ENCODE peak calls at places on chromosomes 11 and 22, in four cellular contexts. G, B, Y and R are unnamed samples.

GRCh38 chr11:57482782-57483569 is 22.6 kb downstream of the RTN4RL2 start:
- DNase-seq in Y (peak; percentile 83), B (peak; percentile 57), G (peak; percentile 44), R (peak; percentile 73)

GRCh38 chr11:77175021-77175842 is 47.2 kb downstream of the MYO7A start:
- DNase-seq in B (no peak), G (no peak), Y (no peak), R (no peak)

GRCh38 chr11:1942541-1943260 is 4.4 kb upstream of the MRPL23 start:
- DNase-seq in Y (no peak), G (no peak), B (no peak), R (no peak)

GRCh38 chr11:125170406-125171031 is 6.0 kb downstream of the PKNOX2 start:
- DNase-seq in Y (peak; percentile 65), G (no peak), B (no peak), R (peak; percentile 45)

GRCh38 chr11:66676931-66677598 is 622 bp downstream of the RBM4B start:
- DNase-seq in B (no peak), Y (no peak), G (no peak), R (no peak)

GRCh38 chr22:44338906-44339305 is 26.2 kb upstream of the SHISAL1 start:
- DNase-seq in Y (no peak), G (peak; percentile 79), B (no peak), R (no peak)

GRCh38 chr11:65524747-65525658 is at the start of gene SCYL1:
- DNase-seq in G (peak; percentile 83), Y (peak; percentile 88), B (peak; percentile 80), R (peak; percentile 77)

GRCh38 chr11:61912991-61913698 is 4.2 kb downstream of the RAB3IL1 start:
- DNase-seq in B (no peak), Y (no peak), G (no peak), R (no peak)

GRCh38 chr11:36751251-36751839 is 153.3 kb upstream of the RAG2 start:
- DNase-seq in Y (no peak), B (no peak), G (no peak), R (no peak)

GRCh38 chr11:115912484-115912945 is 408.3 kb upstream of the CADM1 start:
- DNase-seq in G (no peak), Y (peak; percentile 46), B (peak; percentile 82), R (peak; percentile 25)

GRCh38 chr22:46262449-46263207 is 515 bp downstream of the PKDREJ start:
- DNase-seq in Y (peak; percentile 74), B (no peak), G (peak; percentile 65), R (no peak)

GRCh38 chr22:39895682-39896081 is 2.1 kb upstream of the ENTHD1 start:
- DNase-seq in B (no peak), Y (no peak), G (no peak), R (no peak)

GRCh38 chr11:85784907-85785306 is 26.0 kb downstream of the SYTL2 start:
- DNase-seq in B (no peak), G (no peak), Y (no peak), R (no peak)

GRCh38 chr11:115184901-115185300 is 319.3 kb downstream of the CADM1 start:
- DNase-seq in G (no peak), Y (no peak), B (no peak), R (no peak)

GRCh38 chr11:115716577-115717214 is 212.5 kb upstream of the CADM1 start:
- DNase-seq in Y (no peak), G (no peak), B (no peak), R (no peak)

GRCh38 chr11:114287154-114287553 is 9.0 kb upstream of the NNMT start:
- DNase-seq in G (no peak), Y (no peak), B (no peak), R (no peak)

GRCh38 chr11:5983443-5983842 is 3.3 kb downstream of the OR52L1 start:
- DNase-seq in B (no peak), G (no peak), Y (no peak), R (no peak)

GRCh38 chr22:20159088-20159487 is 8.2 kb upstream of the CCDC188 start:
- DNase-seq in Y (peak; percentile 72), G (no peak), B (no peak), R (peak; percentile 84)

GRCh38 chr11:70578831-70579230 is 180.5 kb downstream of the CTTN start:
- DNase-seq in B (no peak), Y (no peak), G (no peak), R (no peak)

GRCh38 chr22:33513388-33514336 is 406.6 kb downstream of the LARGE1 start:
- DNase-seq in B (no peak), Y (no peak), G (no peak), R (no peak)

GRCh38 chr22:44870021-44870420 is 117.6 kb downstream of the ARHGAP8 start:
- DNase-seq in G (no peak), B (no peak), Y (peak; percentile 51), R (peak; percentile 68)

GRCh38 chr11:70745451-70745850 is 347.1 kb downstream of the CTTN start:
- DNase-seq in G (no peak), Y (no peak), B (no peak), R (no peak)

GRCh38 chr11:23947883-23948282 is 549.0 kb upstream of the LUZP2 start:
- DNase-seq in G (no peak), Y (no peak), B (no peak), R (no peak)

GRCh38 chr11:134752964-134753804 is 341.1 kb upstream of the B3GAT1 start:
- DNase-seq in B (no peak), G (no peak), Y (no peak), R (no peak)

GRCh38 chr11:59212744-59213573 is at the start of gene MPEG1:
- DNase-seq in G (no peak), B (peak; percentile 70), Y (no peak), R (no peak)

GRCh38 chr22:32788884-32789624 is 12.5 kb upstream of the TIMP3 start:
- DNase-seq in B (no peak), Y (no peak), G (no peak), R (no peak)

DNA sequence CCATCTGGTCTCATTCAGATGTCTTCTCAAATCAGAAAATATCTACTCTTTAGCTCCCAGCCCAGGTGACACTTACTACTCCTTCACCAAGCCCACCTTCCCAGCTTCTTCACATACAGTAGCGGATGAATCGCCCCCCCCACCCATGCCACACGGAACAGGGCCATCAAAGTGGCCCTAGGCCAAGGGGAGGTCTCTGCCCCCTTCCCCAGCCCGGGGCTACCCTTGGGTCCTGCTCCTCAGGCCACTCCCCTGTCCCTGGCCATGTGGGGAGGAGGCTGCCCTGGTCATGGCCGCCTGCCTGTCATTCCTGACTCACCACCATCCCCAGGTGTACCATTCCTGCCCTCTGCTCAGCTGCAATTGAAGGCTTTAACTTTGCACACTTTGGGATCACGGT is 142.8 kb downstream of the NECTIN1 start:
- DNase-seq in B (no peak), Y (no peak), G (no peak), R (no peak)
- H3K27ac ChIP-seq in B (no peak overlapping the region), Y (no peak overlapping the region), G (no peak overlapping the region), R (no peak overlapping the region)

GRCh38 chr11:75277211-75277805 is 36.7 kb downstream of the TPBGL start:
- DNase-seq in B (no peak), Y (no peak), G (peak; percentile 7), R (no peak)

GRCh38 chr11:75277991-75278790 is 37.6 kb downstream of the TPBGL start:
- DNase-seq in Y (no peak), B (no peak), G (no peak), R (no peak)

GRCh38 chr11:75279273-75279672 is 38.7 kb downstream of the TPBGL start:
- DNase-seq in B (no peak), G (no peak), Y (peak; percentile 41), R (peak; percentile 79)

GRCh38 chr11:75275581-75275980 is 35.0 kb downstream of the TPBGL start:
- DNase-seq in Y (no peak), G (peak; percentile 57), B (peak; percentile 87), R (peak; percentile 44)

DNA sequence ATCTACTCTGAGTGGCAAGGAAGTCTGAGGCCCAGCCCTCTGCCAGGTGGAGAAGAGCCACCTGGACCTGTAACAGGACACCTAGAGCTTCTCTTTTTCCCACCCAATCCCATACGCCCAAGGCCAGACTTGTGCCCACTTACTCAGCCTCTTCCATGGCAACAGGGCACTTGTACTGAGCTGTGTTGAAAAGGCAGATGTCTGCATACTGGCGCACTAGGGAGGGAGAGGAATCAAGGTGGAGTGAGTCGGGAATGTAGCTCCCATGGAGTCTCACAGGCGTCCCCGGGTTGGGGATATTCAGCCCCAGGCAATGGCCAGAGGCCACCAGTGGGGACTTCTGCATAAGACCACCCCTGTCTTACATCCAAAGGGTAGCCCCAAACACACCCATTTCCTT is 36.1 kb downstream of the TPBGL start:
- DNase-seq in G (peak; percentile 9), Y (no peak), B (no peak), R (no peak)
- H3K27ac ChIP-seq in G (peak overlapping the region; percentile 52), Y (no peak overlapping the region), B (no peak overlapping the region), R (no peak overlapping the region)

GRCh38 chr11:35260342-35260985 is 121.5 kb downstream of the CD44 start:
- DNase-seq in G (no peak), B (no peak), Y (no peak), R (no peak)
- H3K27ac ChIP-seq in G (peak overlapping the region; percentile 49), B (no peak overlapping the region), Y (no peak overlapping the region), R (no peak overlapping the region)

GRCh38 chr11:68527585-68527984 is 67.0 kb downstream of the PPP6R3 start:
- DNase-seq in Y (peak; percentile 21), G (no peak), B (no peak), R (no peak)
- H3K27ac ChIP-seq in Y (no peak overlapping the region), G (no peak overlapping the region), B (no peak overlapping the region), R (no peak overlapping the region)

DNA sequence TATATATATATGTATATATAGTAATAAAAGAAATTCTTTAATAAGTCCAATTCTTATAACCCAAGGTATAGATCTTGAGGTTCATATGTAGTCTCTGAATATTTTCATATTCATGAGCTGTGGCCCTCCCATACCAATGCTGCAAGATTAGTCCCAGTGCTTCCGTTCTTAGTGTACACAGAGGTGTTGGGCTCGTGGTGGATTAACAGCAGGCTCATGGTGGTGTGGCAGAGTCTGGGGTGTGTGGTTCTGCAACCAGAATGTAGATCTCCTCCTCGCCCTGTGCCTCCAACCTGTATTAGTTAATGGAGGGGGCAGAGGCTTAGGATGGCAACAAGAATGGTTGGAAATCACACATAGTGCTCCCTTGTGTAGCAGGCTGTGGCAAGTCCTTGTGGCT is 16.8 kb downstream of the PRDM10 start:
- DNase-seq in Y (no peak), B (peak; percentile 37), G (no peak), R (no peak)
- H3K27ac ChIP-seq in Y (no peak overlapping the region), B (no peak overlapping the region), G (no peak overlapping the region), R (no peak overlapping the region)

GRCh38 chr11:75578977-75579376 is 16.9 kb downstream of the SERPINH1 start:
- DNase-seq in Y (no peak), B (no peak), G (no peak), R (no peak)

GRCh38 chr11:75576445-75577049 is 14.5 kb downstream of the SERPINH1 start:
- DNase-seq in G (peak; percentile 48), B (peak; percentile 34), Y (no peak), R (no peak)

GRCh38 chr11:75576017-75576416 is 14.0 kb downstream of the SERPINH1 start:
- DNase-seq in B (no peak), G (no peak), Y (no peak), R (no peak)

GRCh38 chr11:75574698-75575265 is 12.7 kb downstream of the SERPINH1 start:
- DNase-seq in Y (no peak), B (no peak), G (no peak), R (no peak)

DNA sequence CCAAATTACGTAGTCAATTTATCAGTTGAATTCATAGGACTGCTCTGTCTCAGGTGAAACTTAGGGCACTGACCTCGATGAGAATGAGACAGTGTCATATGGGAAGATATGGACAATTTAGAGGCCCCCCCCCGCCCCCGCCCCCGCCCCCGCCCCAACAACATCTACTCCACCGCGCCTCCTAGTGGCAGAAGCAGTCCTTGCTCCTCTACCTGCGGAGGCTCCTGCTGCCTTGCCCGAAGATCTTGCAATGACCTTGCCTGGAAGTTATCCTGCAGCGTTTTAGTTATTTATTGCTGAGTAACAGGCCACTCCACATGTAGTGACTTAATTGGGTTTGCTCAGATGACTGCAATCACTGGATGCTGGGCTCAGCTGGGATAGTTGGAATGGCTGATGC is 15.1 kb downstream of the SERPINH1 start:
- DNase-seq in G (peak; percentile 52), B (peak; percentile 21), Y (peak; percentile 59), R (peak; percentile 62)
- H3K27ac ChIP-seq in G (peak overlapping the region; percentile 38), B (no peak overlapping the region), Y (no peak overlapping the region), R (no peak overlapping the region)

GRCh38 chr11:2982214-2982613 is 9.9 kb downstream of the NAP1L4 start:
- DNase-seq in B (no peak), Y (no peak), G (no peak), R (no peak)
- H3K27ac ChIP-seq in B (no peak overlapping the region), Y (no peak overlapping the region), G (no peak overlapping the region), R (no peak overlapping the region)